ENCODE peak calls at places on chromosomes 6 and 20, in six cellular contexts. One of them, this sample, is unnamed.

GRCh38 chr20:19757487-19757972 is 528 bp upstream of the RIN2 start:
- DNase-seq in SJCRH30: peak; percentile 46
- DNase-seq in spleen: peak; percentile 88
- DNase-seq in hepatocyte: peak; percentile 83
- DNase-seq in psoas muscle: peak; percentile 92
- DNase-seq in astrocyte: peak; percentile 64
- DNase-seq in this sample: no peak

GRCh38 chr6:33417127-33417902 is 592 bp downstream of the CUTA start:
- DNase-seq in hepatocyte: peak; percentile 61
- DNase-seq in astrocyte: peak; percentile 86
- DNase-seq in spleen: peak; percentile 87
- DNase-seq in psoas muscle: no peak
- DNase-seq in SJCRH30: peak; percentile 24
- DNase-seq in this sample: no peak

GRCh38 chr6:112156694-112157093 is 69.3 kb downstream of the FAM229B start:
- DNase-seq in SJCRH30: no peak
- DNase-seq in spleen: no peak
- DNase-seq in hepatocyte: no peak
- DNase-seq in psoas muscle: no peak
- DNase-seq in astrocyte: no peak
- DNase-seq in this sample: no peak

GRCh38 chr6:137717074-137718073 is 149.7 kb upstream of the TNFAIP3 start:
- DNase-seq in psoas muscle: no peak
- DNase-seq in spleen: no peak
- DNase-seq in astrocyte: peak; percentile 32
- DNase-seq in hepatocyte: no peak
- DNase-seq in SJCRH30: peak; percentile 64
- DNase-seq in this sample: peak; percentile 79

GRCh38 chr20:24321939-24322338 is 147.5 kb upstream of the SYNDIG1 start:
- DNase-seq in psoas muscle: no peak
- DNase-seq in SJCRH30: no peak
- DNase-seq in astrocyte: no peak
- DNase-seq in spleen: no peak
- DNase-seq in hepatocyte: no peak
- DNase-seq in this sample: no peak

GRCh38 chr6:132814716-132815570 is 574 bp downstream of the RPS12 start:
- DNase-seq in SJCRH30: no peak
- DNase-seq in spleen: no peak
- DNase-seq in hepatocyte: no peak
- DNase-seq in psoas muscle: no peak
- DNase-seq in astrocyte: no peak
- DNase-seq in this sample: no peak

GRCh38 chr6:40390144-40390800 is 196.9 kb downstream of the LRFN2 start:
- DNase-seq in SJCRH30: no peak
- DNase-seq in astrocyte: no peak
- DNase-seq in hepatocyte: no peak
- DNase-seq in psoas muscle: no peak
- DNase-seq in spleen: no peak
- DNase-seq in this sample: no peak

GRCh38 chr6:69796081-69796626 is 656 bp downstream of the LMBRD1 start:
- DNase-seq in SJCRH30: no peak
- DNase-seq in psoas muscle: no peak
- DNase-seq in astrocyte: peak; percentile 56
- DNase-seq in hepatocyte: peak; percentile 74
- DNase-seq in spleen: no peak
- DNase-seq in this sample: peak; percentile 54

GRCh38 chr6:135680964-135681913 is 170.3 kb upstream of the PDE7B start:
- DNase-seq in hepatocyte: no peak
- DNase-seq in psoas muscle: no peak
- DNase-seq in astrocyte: peak; percentile 28
- DNase-seq in spleen: no peak
- DNase-seq in SJCRH30: no peak
- DNase-seq in this sample: no peak

GRCh38 chr20:33246077-33246476 is 10.3 kb downstream of the BPIFA1 start:
- DNase-seq in astrocyte: no peak
- DNase-seq in psoas muscle: no peak
- DNase-seq in hepatocyte: no peak
- DNase-seq in SJCRH30: no peak
- DNase-seq in spleen: no peak
- DNase-seq in this sample: no peak

GRCh38 chr20:21074605-21075336 is 31.4 kb downstream of the LINC00237 start:
- DNase-seq in spleen: no peak
- DNase-seq in hepatocyte: no peak
- DNase-seq in astrocyte: peak; percentile 10
- DNase-seq in psoas muscle: no peak
- DNase-seq in SJCRH30: no peak
- DNase-seq in this sample: no peak

GRCh38 chr6:147741419-147741818 is 232.9 kb downstream of the SAMD5 start:
- DNase-seq in hepatocyte: no peak
- DNase-seq in psoas muscle: no peak
- DNase-seq in astrocyte: no peak
- DNase-seq in spleen: no peak
- DNase-seq in SJCRH30: no peak
- DNase-seq in this sample: no peak

GRCh38 chr6:47206626-47207025 is 103.1 kb downstream of the TNFRSF21 start:
- DNase-seq in SJCRH30: no peak
- DNase-seq in astrocyte: peak; percentile 63
- DNase-seq in psoas muscle: no peak
- DNase-seq in hepatocyte: no peak
- DNase-seq in spleen: no peak
- DNase-seq in this sample: no peak

GRCh38 chr6:25041676-25042598 is 106.2 kb upstream of the RIPOR2 start:
- DNase-seq in SJCRH30: no peak
- DNase-seq in astrocyte: no peak
- DNase-seq in hepatocyte: no peak
- DNase-seq in spleen: peak; percentile 87
- DNase-seq in psoas muscle: no peak
- DNase-seq in this sample: peak; percentile 49

GRCh38 chr6:42952389-42952788 is 8.2 kb upstream of the GNMT start:
- DNase-seq in spleen: no peak
- DNase-seq in SJCRH30: no peak
- DNase-seq in hepatocyte: no peak
- DNase-seq in astrocyte: no peak
- DNase-seq in psoas muscle: no peak
- DNase-seq in this sample: no peak

GRCh38 chr6:82251942-82252341 is 4.4 kb upstream of the IBTK start:
- DNase-seq in astrocyte: no peak
- DNase-seq in SJCRH30: no peak
- DNase-seq in psoas muscle: no peak
- DNase-seq in hepatocyte: peak; percentile 66
- DNase-seq in spleen: no peak
- DNase-seq in this sample: no peak

GRCh38 chr20:19885981-19886665 is 128.1 kb downstream of the RIN2 start:
- DNase-seq in hepatocyte: peak; percentile 28
- DNase-seq in astrocyte: peak; percentile 47
- DNase-seq in psoas muscle: peak; percentile 74
- DNase-seq in spleen: no peak
- DNase-seq in SJCRH30: peak; percentile 44
- DNase-seq in this sample: no peak

GRCh38 chr6:85390105-85390728 is 59.7 kb upstream of the NT5E start:
- DNase-seq in hepatocyte: peak; percentile 58
- DNase-seq in astrocyte: peak; percentile 12
- DNase-seq in psoas muscle: no peak
- DNase-seq in spleen: no peak
- DNase-seq in SJCRH30: no peak
- DNase-seq in this sample: no peak

GRCh38 chr6:125746731-125747588 is 2.5 kb upstream of the HEY2 start:
- DNase-seq in astrocyte: peak; percentile 17
- DNase-seq in SJCRH30: no peak
- DNase-seq in hepatocyte: peak; percentile 62
- DNase-seq in spleen: peak; percentile 83
- DNase-seq in psoas muscle: peak; percentile 78
- DNase-seq in this sample: peak; percentile 77

GRCh38 chr20:57900226-57900905 is 190.6 kb upstream of the PMEPA1 start:
- DNase-seq in hepatocyte: no peak
- DNase-seq in spleen: peak; percentile 55
- DNase-seq in astrocyte: no peak
- DNase-seq in psoas muscle: no peak
- DNase-seq in SJCRH30: no peak
- DNase-seq in this sample: no peak

GRCh38 chr6:142152731-142153130 is 5.7 kb downstream of the VTA1 start:
- DNase-seq in SJCRH30: no peak
- DNase-seq in astrocyte: peak; percentile 74
- DNase-seq in hepatocyte: no peak
- DNase-seq in psoas muscle: no peak
- DNase-seq in spleen: no peak
- DNase-seq in this sample: no peak

GRCh38 chr6:1917628-1918371 is 308.1 kb downstream of the FOXC1 start:
- DNase-seq in SJCRH30: peak; percentile 19
- DNase-seq in astrocyte: peak; percentile 87
- DNase-seq in hepatocyte: peak; percentile 24
- DNase-seq in psoas muscle: no peak
- DNase-seq in spleen: no peak
- DNase-seq in this sample: no peak

GRCh38 chr20:9059931-9060330 is 9.0 kb upstream of the PLCB4 start:
- DNase-seq in hepatocyte: no peak
- DNase-seq in SJCRH30: no peak
- DNase-seq in psoas muscle: no peak
- DNase-seq in astrocyte: peak; percentile 78
- DNase-seq in spleen: no peak
- DNase-seq in this sample: no peak

DNA sequence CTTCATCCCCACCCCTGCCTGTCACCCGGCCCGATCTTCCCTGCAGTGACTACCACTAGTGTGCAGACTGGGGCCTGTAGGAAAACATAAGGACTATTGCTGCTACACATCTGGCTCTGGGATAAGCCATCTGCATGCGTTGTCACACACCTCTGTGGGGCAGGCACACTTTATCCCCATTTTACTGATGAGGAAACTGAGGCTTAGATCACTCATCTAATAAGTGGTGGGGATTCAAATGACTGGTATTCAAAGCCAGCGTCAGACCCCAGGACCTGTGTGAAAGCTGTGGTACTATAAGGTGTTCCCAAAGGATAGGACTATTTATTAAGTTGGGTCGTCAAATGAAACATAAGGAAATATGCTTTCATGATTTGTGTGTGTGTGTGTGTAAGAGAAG is 148.9 kb upstream of the RNF24 start:
- DNase-seq in hepatocyte: no peak
- DNase-seq in spleen: peak; percentile 15
- DNase-seq in psoas muscle: no peak
- DNase-seq in astrocyte: no peak
- DNase-seq in SJCRH30: no peak
- DNase-seq in this sample: no peak
- H3K4me1 ChIP-seq in hepatocyte: peaks cover 42% of the 10 kb centered on the region
- H3K4me1 ChIP-seq in spleen: peaks cover 6% of the 10 kb centered on the region
- H3K4me1 ChIP-seq in psoas muscle: no peaks in the 10 kb centered on the region
- H3K4me1 ChIP-seq in astrocyte: peaks cover 22% of the 10 kb centered on the region
- H3K4me1 ChIP-seq in SJCRH30: peaks cover 17% of the 10 kb centered on the region
- H3K4me1 ChIP-seq in this sample: peaks cover 5% of the 10 kb centered on the region

DNA sequence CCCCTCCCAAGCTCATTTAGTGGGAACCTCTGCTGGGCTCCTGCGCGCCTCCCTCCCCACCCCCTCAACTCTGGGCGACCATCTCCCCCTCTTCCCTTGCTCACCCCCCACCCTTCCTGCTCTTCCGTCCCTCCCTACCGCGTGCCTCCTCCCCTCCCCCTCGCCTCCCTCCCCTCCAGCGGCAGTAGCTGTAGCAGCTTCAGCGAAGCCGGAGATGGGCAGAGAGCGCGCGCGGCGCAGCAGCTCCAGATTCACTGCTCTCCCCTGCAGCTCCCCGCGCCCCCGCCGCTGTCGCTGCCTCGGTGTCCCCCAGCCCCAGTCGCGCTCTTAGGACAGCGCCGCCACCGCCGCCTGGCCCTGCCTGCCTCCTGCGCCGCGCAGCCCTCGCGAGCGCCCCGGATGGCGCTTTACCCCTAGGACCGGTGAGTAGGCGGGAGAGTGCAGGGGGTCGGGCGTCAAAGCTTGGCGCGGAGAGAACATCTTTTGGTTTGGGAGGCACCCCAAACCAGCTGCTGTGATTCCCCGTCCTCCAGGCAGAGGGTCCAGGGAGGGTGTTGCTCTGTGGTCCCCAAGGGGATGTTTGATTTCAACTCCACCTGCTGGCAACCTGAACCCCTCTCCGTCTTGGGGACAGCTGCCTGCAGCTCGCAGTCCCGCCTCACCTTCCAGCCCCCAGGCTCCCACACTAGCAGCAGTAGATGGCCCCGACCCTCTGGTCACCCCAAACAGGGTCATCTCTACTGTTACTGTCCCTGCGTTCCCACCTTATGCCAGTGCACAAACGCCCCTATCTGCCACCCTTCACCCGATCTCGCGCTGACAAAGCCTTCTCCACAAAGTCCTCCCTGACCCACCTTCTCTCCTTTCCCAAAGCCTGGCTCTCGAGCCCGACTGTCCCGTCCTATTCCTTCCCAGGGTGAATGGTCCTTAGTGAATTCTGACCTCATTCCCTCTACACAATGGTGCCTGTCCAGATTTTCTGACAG is at the start of gene FUT9:
- DNase-seq in astrocyte: peak; percentile 1
- DNase-seq in hepatocyte: peak; percentile 46
- DNase-seq in spleen: peak; percentile 52
- DNase-seq in SJCRH30: no peak
- DNase-seq in psoas muscle: peak; percentile 24
- DNase-seq in this sample: no peak
- H3K4me3 ChIP-seq in astrocyte: peak within 1 kb of the TSS; percentile 39
- H3K4me3 ChIP-seq in hepatocyte: peak within 1 kb of the TSS; percentile 64
- H3K4me3 ChIP-seq in spleen: no peak within 1 kb of the TSS
- H3K4me3 ChIP-seq in SJCRH30: no peak within 1 kb of the TSS
- H3K4me3 ChIP-seq in psoas muscle: no peak within 1 kb of the TSS
- H3K4me3 ChIP-seq in this sample: no peak within 1 kb of the TSS

DNA sequence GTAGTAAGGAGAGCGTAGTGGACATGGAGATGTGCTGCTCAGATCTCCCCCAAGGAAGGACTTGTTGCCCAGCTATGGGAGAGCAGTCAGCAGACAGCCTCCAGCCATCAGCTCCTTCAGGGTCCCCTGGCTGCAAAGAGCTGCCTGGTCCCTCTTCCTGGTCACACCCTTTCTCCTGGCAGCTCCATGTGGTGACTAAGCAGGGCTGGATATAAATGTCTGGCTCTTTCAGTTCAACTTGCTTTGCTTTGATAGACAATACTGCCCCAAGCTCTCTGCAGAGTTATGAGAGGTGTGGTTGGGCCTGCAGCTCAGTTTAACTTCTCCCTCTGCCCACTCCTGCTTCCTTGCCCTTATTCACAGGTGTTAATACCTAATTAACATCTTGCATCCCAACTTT is 64.1 kb upstream of the DDR1 start:
- DNase-seq in hepatocyte: peak; percentile 75
- DNase-seq in spleen: no peak
- DNase-seq in SJCRH30: no peak
- DNase-seq in psoas muscle: peak; percentile 72
- DNase-seq in astrocyte: peak; percentile 78
- DNase-seq in this sample: no peak
- H3K4me1 ChIP-seq in hepatocyte: peaks cover 22% of the 10 kb centered on the region
- H3K4me1 ChIP-seq in spleen: peaks cover 11% of the 10 kb centered on the region
- H3K4me1 ChIP-seq in SJCRH30: peaks cover 8% of the 10 kb centered on the region
- H3K4me1 ChIP-seq in psoas muscle: peaks cover 13% of the 10 kb centered on the region
- H3K4me1 ChIP-seq in astrocyte: peaks cover 32% of the 10 kb centered on the region
- H3K4me1 ChIP-seq in this sample: peaks cover 5% of the 10 kb centered on the region

GRCh38 chr6:21375717-21376116 is 217.8 kb upstream of the SOX4 start:
- DNase-seq in hepatocyte: no peak
- DNase-seq in spleen: no peak
- DNase-seq in psoas muscle: no peak
- DNase-seq in SJCRH30: no peak
- DNase-seq in astrocyte: no peak
- DNase-seq in this sample: no peak

GRCh38 chr6:21377356-21377755 is 216.2 kb upstream of the SOX4 start:
- DNase-seq in astrocyte: no peak
- DNase-seq in spleen: no peak
- DNase-seq in psoas muscle: no peak
- DNase-seq in SJCRH30: no peak
- DNase-seq in hepatocyte: no peak
- DNase-seq in this sample: no peak

GRCh38 chr6:21371676-21372161 is 221.8 kb upstream of the SOX4 start:
- DNase-seq in SJCRH30: peak; percentile 8
- DNase-seq in psoas muscle: no peak
- DNase-seq in spleen: no peak
- DNase-seq in astrocyte: peak; percentile 64
- DNase-seq in hepatocyte: peak; percentile 55
- DNase-seq in this sample: no peak

GRCh38 chr6:21375206-21375605 is 218.3 kb upstream of the SOX4 start:
- DNase-seq in hepatocyte: no peak
- DNase-seq in psoas muscle: no peak
- DNase-seq in spleen: no peak
- DNase-seq in SJCRH30: no peak
- DNase-seq in astrocyte: no peak
- DNase-seq in this sample: no peak
- H3K4me3 ChIP-seq in hepatocyte: no peak overlapping the region
- H3K4me3 ChIP-seq in psoas muscle: no peak overlapping the region
- H3K4me3 ChIP-seq in spleen: no peak overlapping the region
- H3K4me3 ChIP-seq in SJCRH30: no peak overlapping the region
- H3K4me3 ChIP-seq in astrocyte: no peak overlapping the region
- H3K4me3 ChIP-seq in this sample: no peak overlapping the region